ENCODE peak calls at places on chromosomes 16 and 17, in six cellular contexts. W, R, O, E, A and D are unnamed samples.

GRCh38 chr17:41684050-41684449 is 4.6 kb upstream of the EIF1 start:
- DNase-seq in W (peak; percentile 1), R (no peak), O (no peak), E (no peak), A (no peak), D (no peak)

GRCh38 chr16:11624205-11624604 is 37.5 kb upstream of the LITAF start:
- DNase-seq in W (no peak), R (no peak), O (no peak), E (no peak), A (no peak), D (no peak)

GRCh38 chr17:81868674-81869220 is 2.4 kb downstream of the ARHGDIA start:
- DNase-seq in W (peak; percentile 78), R (peak; percentile 43), O (peak; percentile 87), E (no peak), A (no peak), D (peak; percentile 75)

GRCh38 chr16:85372627-85373372 is 240.3 kb upstream of the GSE1 start:
- DNase-seq in W (peak; percentile 80), R (no peak), O (peak; percentile 63), E (no peak), A (no peak), D (no peak)

GRCh38 chr17:19747829-19748806 is at the start of gene ALDH3A1:
- DNase-seq in W (no peak), R (peak; percentile 58), O (no peak), E (peak; percentile 57), A (no peak), D (no peak)

GRCh38 chr17:31740611-31741082 is 118.4 kb downstream of the COPRS start:
- DNase-seq in W (no peak), R (no peak), O (peak; percentile 63), E (no peak), A (no peak), D (no peak)

GRCh38 chr17:21289902-21290571 is 5.5 kb downstream of the MAP2K3 start:
- DNase-seq in W (peak; percentile 94), R (no peak), O (no peak), E (peak; percentile 88), A (no peak), D (no peak)

GRCh38 chr16:5415123-5415522 is 317.5 kb upstream of the EEF2KMT start:
- DNase-seq in W (no peak), R (no peak), O (no peak), E (no peak), A (no peak), D (no peak)

GRCh38 chr17:50534979-50535326 is 2.4 kb downstream of the EPN3 start:
- DNase-seq in W (no peak), R (no peak), O (no peak), E (no peak), A (no peak), D (no peak)

GRCh38 chr17:75897076-75898019 is 597 bp upstream of the TRIM65 start:
- DNase-seq in W (peak; percentile 72), R (peak; percentile 34), O (no peak), E (no peak), A (no peak), D (peak; percentile 56)

GRCh38 chr16:66731101-66731500 is 20.3 kb downstream of the DYNC1LI2 start:
- DNase-seq in W (no peak), R (no peak), O (no peak), E (no peak), A (no peak), D (no peak)

GRCh38 chr17:8041249-8041928 is 2.5 kb downstream of the ALOX15B start:
- DNase-seq in W (no peak), R (peak; percentile 56), O (peak; percentile 88), E (no peak), A (no peak), D (no peak)

GRCh38 chr16:68331879-68332410 is 21.1 kb downstream of the PRMT7 start:
- DNase-seq in W (no peak), R (no peak), O (peak; percentile 50), E (no peak), A (no peak), D (no peak)

GRCh38 chr17:83185023-83186002 is 105.9 kb downstream of the METRNL start:
- DNase-seq in W (peak; percentile 38), R (no peak), O (no peak), E (peak; percentile 28), A (no peak), D (no peak)

GRCh38 chr16:65728652-65729051 is 606.8 kb upstream of the CDH11 start:
- DNase-seq in W (no peak), R (no peak), O (no peak), E (no peak), A (no peak), D (no peak)

GRCh38 chr17:74343121-74343520 is 17.1 kb downstream of the KIF19 start:
- DNase-seq in W (no peak), R (no peak), O (no peak), E (no peak), A (no peak), D (no peak)

GRCh38 chr17:9218911-9219310 is 197.6 kb downstream of the NTN1 start:
- DNase-seq in W (peak; percentile 34), R (no peak), O (no peak), E (no peak), A (no peak), D (no peak)

GRCh38 chr17:35103271-35103670 is 16.4 kb downstream of the RAD51D start:
- DNase-seq in W (no peak), R (no peak), O (no peak), E (no peak), A (no peak), D (no peak)

GRCh38 chr17:34456121-34456520 is 93.1 kb upstream of the CCL1 start:
- DNase-seq in W (no peak), R (no peak), O (no peak), E (no peak), A (no peak), D (no peak)

GRCh38 chr16:49003022-49003421 is 278.6 kb downstream of the CBLN1 start:
- DNase-seq in W (no peak), R (no peak), O (no peak), E (no peak), A (no peak), D (no peak)

GRCh38 chr16:48999508-48999907 is 282.1 kb downstream of the CBLN1 start:
- DNase-seq in W (no peak), R (no peak), O (no peak), E (no peak), A (no peak), D (no peak)

GRCh38 chr16:48997946-48998345 is 283.7 kb downstream of the CBLN1 start:
- DNase-seq in W (no peak), R (no peak), O (no peak), E (no peak), A (no peak), D (no peak)

GRCh38 chr16:48999034-48999433 is 282.6 kb downstream of the CBLN1 start:
- DNase-seq in W (no peak), R (no peak), O (no peak), E (no peak), A (no peak), D (no peak)

DNA sequence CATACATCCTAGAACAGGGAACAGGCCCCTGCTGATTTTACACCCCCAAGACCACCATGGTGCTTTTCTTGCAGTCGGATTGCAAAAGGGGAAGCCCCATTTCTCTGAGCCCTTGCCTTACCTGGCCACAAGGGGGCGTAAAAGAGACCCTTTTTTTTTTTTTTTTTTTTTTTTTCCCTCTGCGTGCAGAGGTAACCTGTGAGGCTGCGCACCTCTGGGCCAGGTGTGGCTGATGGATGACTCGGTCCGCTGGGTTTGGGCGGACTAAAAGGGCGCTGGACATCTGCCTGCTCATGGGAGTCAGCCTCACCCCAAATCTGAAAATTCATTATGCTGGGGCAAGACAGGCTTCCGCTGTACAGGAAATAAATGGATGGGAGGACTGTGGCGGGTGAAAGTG is 281.0 kb downstream of the CBLN1 start:
- DNase-seq in W (no peak), R (no peak), O (no peak), E (no peak), A (no peak), D (no peak)
- TF ChIP-seq CTCF in W (peak; percentile 39), R (peak; percentile 55), O (peak; percentile 48), E (peak; percentile 44), A (peak; percentile 19), D (no peak)

DNA sequence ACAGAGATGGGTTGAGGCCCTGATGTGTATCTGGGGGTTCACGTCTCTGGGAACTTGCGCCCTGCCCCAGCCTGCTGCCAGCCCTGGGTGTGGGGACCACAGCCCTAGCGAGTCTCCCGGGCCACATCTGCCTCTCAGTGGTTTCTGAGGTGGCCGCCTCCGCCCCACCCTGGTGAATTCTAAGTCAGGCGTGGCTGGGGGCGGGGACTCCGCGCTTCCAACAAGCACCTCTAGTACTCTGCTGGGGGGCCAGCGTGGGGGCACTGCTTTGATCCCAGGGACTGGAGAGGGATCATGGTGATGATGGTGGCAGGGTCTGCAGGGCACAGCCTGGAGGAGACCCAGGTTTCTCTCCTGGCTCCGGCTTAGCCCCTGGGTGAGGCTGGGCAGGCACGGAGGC is 3.6 kb downstream of the GLIS2 start:
- DNase-seq in W (peak; percentile 71), R (peak; percentile 59), O (no peak), E (no peak), A (no peak), D (no peak)
- H3K4me3 ChIP-seq in W (peak overlapping the region; percentile 6), R (no peak overlapping the region), O (no peak overlapping the region), E (no peak overlapping the region), A (no peak overlapping the region), D (no peak overlapping the region)

DNA sequence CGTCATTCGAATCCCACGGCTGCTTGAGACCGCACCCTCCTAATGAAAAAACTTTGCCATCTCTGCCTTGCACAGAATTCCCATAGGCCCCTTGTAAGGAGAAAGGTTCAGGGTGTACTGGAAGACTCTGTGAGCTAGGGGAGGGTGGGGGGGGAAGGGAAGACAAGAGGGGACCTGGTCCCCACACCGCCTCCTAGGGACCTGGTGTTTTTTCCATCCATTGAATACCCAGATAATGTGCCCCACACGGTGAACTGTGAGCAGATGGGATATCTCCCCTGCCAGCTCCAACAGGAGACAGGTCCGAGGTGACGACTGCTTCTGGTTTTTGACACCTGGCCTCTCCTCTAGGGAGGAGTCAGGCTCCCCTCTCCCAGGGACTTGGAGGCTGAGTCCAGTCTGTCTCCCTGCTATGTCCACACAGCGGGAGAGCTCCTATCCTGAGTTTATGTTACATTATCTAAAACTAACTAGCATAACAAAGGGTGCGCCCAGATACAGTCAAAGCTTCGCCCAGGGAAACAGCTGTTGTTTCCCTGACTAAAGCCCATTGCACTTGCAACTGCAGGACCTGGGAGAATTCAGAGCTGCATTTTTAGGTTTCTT is 1.8 kb downstream of the MARVELD3 start:
- DNase-seq in W (no peak), R (peak; percentile 28), O (no peak), E (no peak), A (no peak), D (no peak)
- H3K27ac ChIP-seq in W (no peak overlapping the region), R (peak overlapping the region; percentile 92), O (no peak overlapping the region), E (no peak overlapping the region), A (no peak overlapping the region), D (no peak overlapping the region)

DNA sequence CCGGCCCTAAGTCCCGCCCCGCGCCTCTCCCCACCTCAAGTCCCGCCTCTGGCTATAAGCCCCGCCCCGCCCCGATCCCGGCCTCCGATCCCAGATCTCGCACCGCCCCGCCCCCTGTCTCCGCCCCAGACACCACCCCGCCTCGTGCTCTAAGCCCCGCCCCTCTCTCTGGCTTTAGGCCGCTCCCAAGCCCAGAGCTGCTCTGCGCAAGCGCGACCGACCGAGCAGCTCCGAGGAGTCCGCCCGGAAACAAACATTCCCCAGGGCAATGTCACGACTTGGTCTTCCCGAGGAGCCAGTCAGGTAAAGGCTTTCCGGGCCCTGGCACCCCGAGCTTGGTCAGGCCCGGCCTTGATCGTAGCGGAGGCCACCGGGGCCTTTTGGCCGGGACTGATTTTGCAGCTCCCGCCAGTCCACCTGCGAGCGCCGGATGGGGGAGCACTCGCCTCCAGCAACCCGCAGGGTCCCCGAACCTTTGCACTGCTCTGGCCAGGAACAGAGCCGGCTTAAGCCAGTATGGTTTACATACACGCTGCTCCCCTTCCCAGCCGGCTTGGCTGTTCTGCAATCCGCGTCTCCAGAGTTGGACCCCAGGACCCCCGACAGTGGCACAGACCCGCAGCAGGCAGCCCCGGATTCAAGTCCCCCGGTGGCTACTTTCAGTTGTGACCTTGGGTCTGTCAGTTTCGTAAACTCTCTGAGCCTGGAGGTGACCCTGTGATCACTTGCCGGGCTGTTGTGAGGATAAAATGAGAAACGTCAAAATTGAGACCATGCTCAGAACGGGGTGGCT is at the start of gene NUDT7:
- DNase-seq in W (peak; percentile 99), R (peak; percentile 100), O (peak; percentile 97), E (peak; percentile 100), A (peak; percentile 94), D (peak; percentile 99)
- TF ChIP-seq CTCF in W (peak; percentile 11), R (no peak), O (peak; percentile 21), E (peak; percentile 38), A (no peak), D (peak; percentile 30)